ENCODE peak calls at places on chromosome 12, in six cellular contexts. One of them, this sample, is unnamed. For H3F3A and H3K9me2, the result is how much of the 10 kb centered on the place peaks cover.

GRCh38 chr12:70006619-70006973 is 181.6 kb downstream of the MYRFL start:
- DNase-seq in GM23248: no peak
- DNase-seq in PC-9: no peak
- DNase-seq in GM23338: no peak
- DNase-seq in PC-3: no peak
- DNase-seq in MM.1S: no peak
- DNase-seq in this sample: no peak

GRCh38 chr12:89126712-89127111 is 225.6 kb downstream of the DUSP6 start:
- DNase-seq in PC-3: no peak
- DNase-seq in MM.1S: no peak
- DNase-seq in GM23248: peak
- DNase-seq in GM23338: no peak
- DNase-seq in PC-9: peak
- DNase-seq in this sample: no peak

GRCh38 chr12:93167841-93168492 is 209.8 kb upstream of the NUDT4 start:
- DNase-seq in PC-9: no peak
- DNase-seq in GM23338: peak
- DNase-seq in PC-3: peak
- DNase-seq in GM23248: peak
- DNase-seq in MM.1S: peak
- DNase-seq in this sample: no peak

GRCh38 chr12:29278673-29279420 is 102.1 kb downstream of the ERGIC2 start:
- DNase-seq in PC-9: no peak
- DNase-seq in PC-3: no peak
- DNase-seq in GM23338: no peak
- DNase-seq in GM23248: peak
- DNase-seq in MM.1S: no peak
- DNase-seq in this sample: no peak

GRCh38 chr12:112665971-112666370 is 125.6 kb upstream of the RPH3A start:
- DNase-seq in MM.1S: peak
- DNase-seq in PC-9: no peak
- DNase-seq in PC-3: no peak
- DNase-seq in GM23248: no peak
- DNase-seq in GM23338: no peak
- DNase-seq in this sample: no peak

GRCh38 chr12:69555461-69555860 is 29.8 kb upstream of the CCT2 start:
- DNase-seq in GM23248: peak
- DNase-seq in MM.1S: no peak
- DNase-seq in PC-3: peak
- DNase-seq in PC-9: no peak
- DNase-seq in GM23338: no peak
- DNase-seq in this sample: no peak

GRCh38 chr12:54561164-54561563 is 11.8 kb downstream of the PDE1B start:
- DNase-seq in PC-3: no peak
- DNase-seq in GM23338: no peak
- DNase-seq in PC-9: no peak
- DNase-seq in GM23248: no peak
- DNase-seq in MM.1S: no peak
- DNase-seq in this sample: no peak

GRCh38 chr12:2337031-2338010 is 284.5 kb downstream of the CACNA1C start:
- DNase-seq in GM23338: no peak
- DNase-seq in GM23248: no peak
- DNase-seq in PC-9: no peak
- DNase-seq in MM.1S: no peak
- DNase-seq in PC-3: no peak
- DNase-seq in this sample: no peak

GRCh38 chr12:100114574-100114973 is 28.1 kb downstream of the BLTP3B start:
- DNase-seq in MM.1S: no peak
- DNase-seq in PC-9: no peak
- DNase-seq in GM23338: no peak
- DNase-seq in GM23248: no peak
- DNase-seq in PC-3: no peak
- DNase-seq in this sample: no peak

GRCh38 chr12:104132351-104132956 is 5.6 kb downstream of the NFYB start:
- DNase-seq in PC-9: no peak
- DNase-seq in GM23248: no peak
- DNase-seq in MM.1S: no peak
- DNase-seq in GM23338: no peak
- DNase-seq in PC-3: no peak
- DNase-seq in this sample: peak

GRCh38 chr12:90938451-90938850 is 16.5 kb downstream of the CCER1 start:
- DNase-seq in GM23338: no peak
- DNase-seq in MM.1S: no peak
- DNase-seq in PC-3: peak
- DNase-seq in PC-9: peak
- DNase-seq in GM23248: peak
- DNase-seq in this sample: no peak

GRCh38 chr12:16599081-16599480 is 6.9 kb downstream of the LMO3 start:
- DNase-seq in MM.1S: no peak
- DNase-seq in GM23248: no peak
- DNase-seq in PC-3: no peak
- DNase-seq in PC-9: no peak
- DNase-seq in GM23338: no peak
- DNase-seq in this sample: no peak

GRCh38 chr12:92337128-92337527 is 191.5 kb upstream of the BTG1 start:
- DNase-seq in PC-3: peak
- DNase-seq in GM23248: no peak
- DNase-seq in PC-9: no peak
- DNase-seq in GM23338: no peak
- DNase-seq in MM.1S: no peak
- DNase-seq in this sample: no peak

GRCh38 chr12:57215065-57215464 is 1.5 kb upstream of the NXPH4 start:
- DNase-seq in PC-3: no peak
- DNase-seq in PC-9: no peak
- DNase-seq in MM.1S: no peak
- DNase-seq in GM23338: no peak
- DNase-seq in GM23248: no peak
- DNase-seq in this sample: no peak
- H3F3A ChIP-seq in PC-3: under half
- H3F3A ChIP-seq in PC-9: under half
- H3F3A ChIP-seq in MM.1S: under half
- H3F3A ChIP-seq in GM23338: under half
- H3F3A ChIP-seq in GM23248: half or more
- H3F3A ChIP-seq in this sample: under half

DNA sequence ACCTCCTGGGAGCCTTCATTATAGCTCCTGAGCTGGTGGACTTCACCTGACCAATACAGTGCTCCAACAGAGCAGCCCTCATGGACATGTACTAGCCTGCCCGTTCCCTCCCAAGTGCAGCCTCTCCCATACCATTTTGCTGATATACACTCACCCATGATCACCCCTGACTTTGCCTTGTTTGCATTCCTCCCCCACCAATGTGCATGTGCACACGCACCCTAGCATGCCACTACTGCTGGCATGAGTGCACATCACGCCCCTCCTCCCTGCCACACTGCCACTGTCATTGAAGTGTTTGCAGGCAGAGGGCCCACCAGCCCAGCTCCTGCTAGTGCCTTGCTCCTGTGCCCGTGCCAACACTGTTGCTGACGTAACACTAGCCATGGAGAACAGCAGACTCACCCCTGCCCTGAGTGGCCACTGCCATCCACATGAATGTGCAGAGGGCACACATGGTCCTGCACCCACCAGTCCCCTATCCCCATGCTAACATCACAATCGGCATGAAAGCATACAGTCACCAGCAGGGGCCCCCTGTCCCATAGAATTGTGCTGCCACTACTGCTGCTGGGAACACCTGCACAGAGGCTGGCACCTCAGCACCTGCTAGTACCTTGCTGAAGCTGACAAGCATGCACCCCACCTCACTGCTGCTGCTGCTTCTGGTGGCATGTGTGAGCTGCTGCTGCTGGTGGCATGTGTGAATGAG is 110.3 kb downstream of the SINHCAF start:
- DNase-seq in PC-9: no peak
- DNase-seq in PC-3: no peak
- DNase-seq in GM23248: no peak
- DNase-seq in GM23338: no peak
- DNase-seq in MM.1S: peak
- DNase-seq in this sample: no peak
- H3K9me2 ChIP-seq in PC-9: under half
- H3K9me2 ChIP-seq in PC-3: under half
- H3K9me2 ChIP-seq in GM23248: under half
- H3K9me2 ChIP-seq in GM23338: under half
- H3K9me2 ChIP-seq in MM.1S: under half
- H3K9me2 ChIP-seq in this sample: under half

GRCh38 chr12:123617580-123617979 is 15.7 kb downstream of the DDX55 start:
- DNase-seq in GM23338: no peak
- DNase-seq in MM.1S: no peak
- DNase-seq in GM23248: no peak
- DNase-seq in PC-3: no peak
- DNase-seq in PC-9: no peak
- DNase-seq in this sample: no peak

GRCh38 chr12:123621619-123622530 is 11.6 kb downstream of the EIF2B1 start:
- DNase-seq in PC-3: no peak
- DNase-seq in GM23338: no peak
- DNase-seq in MM.1S: no peak
- DNase-seq in PC-9: no peak
- DNase-seq in GM23248: peak
- DNase-seq in this sample: no peak

GRCh38 chr12:123617144-123617543 is 15.2 kb downstream of the DDX55 start:
- DNase-seq in PC-9: no peak
- DNase-seq in GM23338: no peak
- DNase-seq in MM.1S: no peak
- DNase-seq in GM23248: no peak
- DNase-seq in PC-3: no peak
- DNase-seq in this sample: no peak

GRCh38 chr12:123621101-123621500 is 12.4 kb downstream of the EIF2B1 start:
- DNase-seq in GM23338: no peak
- DNase-seq in MM.1S: no peak
- DNase-seq in PC-9: no peak
- DNase-seq in PC-3: no peak
- DNase-seq in GM23248: peak
- DNase-seq in this sample: no peak
- H3F3A ChIP-seq in GM23338: under half
- H3F3A ChIP-seq in MM.1S: under half
- H3F3A ChIP-seq in PC-9: under half
- H3F3A ChIP-seq in PC-3: under half
- H3F3A ChIP-seq in GM23248: under half
- H3F3A ChIP-seq in this sample: under half

DNA sequence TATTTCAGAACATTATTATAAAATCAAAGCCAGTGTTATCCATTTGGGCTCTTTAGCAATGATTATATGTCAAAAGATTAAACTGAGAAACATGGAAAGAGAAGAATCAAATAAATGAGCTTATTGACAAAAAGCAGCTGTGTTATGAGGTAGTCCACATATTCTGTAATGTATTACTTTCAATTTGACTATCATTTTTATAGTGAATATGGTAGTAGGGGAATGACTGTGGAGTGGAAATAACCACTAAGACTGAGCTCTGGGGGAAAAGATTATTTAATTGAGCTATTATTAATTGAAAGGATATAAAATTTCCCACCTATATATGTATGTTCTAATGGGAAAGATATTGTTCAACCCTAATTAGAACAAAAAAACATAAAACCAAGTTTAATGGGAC is 381.3 kb downstream of the TMTC2 start:
- DNase-seq in MM.1S: no peak
- DNase-seq in GM23248: no peak
- DNase-seq in PC-3: no peak
- DNase-seq in GM23338: no peak
- DNase-seq in PC-9: no peak
- DNase-seq in this sample: no peak
- H3K9me2 ChIP-seq in MM.1S: under half
- H3K9me2 ChIP-seq in GM23248: under half
- H3K9me2 ChIP-seq in PC-3: under half
- H3K9me2 ChIP-seq in GM23338: under half
- H3K9me2 ChIP-seq in PC-9: under half
- H3K9me2 ChIP-seq in this sample: under half

GRCh38 chr12:47811581-47812484 is 7.9 kb downstream of the HDAC7 start:
- DNase-seq in GM23338: no peak
- DNase-seq in GM23248: peak
- DNase-seq in PC-3: no peak
- DNase-seq in PC-9: no peak
- DNase-seq in MM.1S: no peak
- DNase-seq in this sample: no peak

GRCh38 chr12:47813491-47814196 is 6.1 kb downstream of the HDAC7 start:
- DNase-seq in GM23338: peak
- DNase-seq in PC-3: no peak
- DNase-seq in PC-9: no peak
- DNase-seq in GM23248: no peak
- DNase-seq in MM.1S: peak
- DNase-seq in this sample: no peak

GRCh38 chr12:47812797-47813490 is 6.8 kb downstream of the HDAC7 start:
- DNase-seq in MM.1S: peak
- DNase-seq in PC-3: peak
- DNase-seq in PC-9: peak
- DNase-seq in GM23248: peak
- DNase-seq in GM23338: peak
- DNase-seq in this sample: no peak

GRCh38 chr12:47808574-47809380 is 10.9 kb downstream of the HDAC7 start:
- DNase-seq in MM.1S: peak
- DNase-seq in PC-3: peak
- DNase-seq in GM23338: peak
- DNase-seq in PC-9: no peak
- DNase-seq in GM23248: peak
- DNase-seq in this sample: no peak

GRCh38 chr12:47811070-47811391 is 8.7 kb downstream of the HDAC7 start:
- DNase-seq in MM.1S: no peak
- DNase-seq in GM23248: no peak
- DNase-seq in PC-9: no peak
- DNase-seq in GM23338: peak
- DNase-seq in PC-3: no peak
- DNase-seq in this sample: no peak
- H3F3A ChIP-seq in MM.1S: half or more
- H3F3A ChIP-seq in GM23248: half or more
- H3F3A ChIP-seq in PC-9: under half
- H3F3A ChIP-seq in GM23338: under half
- H3F3A ChIP-seq in PC-3: under half
- H3F3A ChIP-seq in this sample: under half

GRCh38 chr12:131188131-131189050 is 234.7 kb downstream of the ADGRD1 start:
- DNase-seq in PC-3: no peak
- DNase-seq in GM23338: no peak
- DNase-seq in GM23248: no peak
- DNase-seq in PC-9: no peak
- DNase-seq in MM.1S: no peak
- DNase-seq in this sample: no peak
- H3K9me2 ChIP-seq in PC-3: under half
- H3K9me2 ChIP-seq in GM23338: under half
- H3K9me2 ChIP-seq in GM23248: under half
- H3K9me2 ChIP-seq in PC-9: under half
- H3K9me2 ChIP-seq in MM.1S: under half
- H3K9me2 ChIP-seq in this sample: under half

This sample was measured in SK-N-SH.